ENCODE peak calls at places on chromosomes 1 and 21, in six cellular contexts. A is prostate gland, X is H1, W is transverse colon, D is K562, M is GM23338. O is an unnamed sample.

GRCh38 chr21:46127239-46128105 is 27.9 kb downstream of the FTCD start:
- DNase-seq in M (no peak), D (no peak), X (peak; percentile 38), W (no peak), A (no peak), O (no peak)

GRCh38 chr1:54996869-54997710 is 1.6 kb upstream of the BSND start:
- DNase-seq in D (peak; percentile 35), X (peak; percentile 71), A (no peak), M (peak; percentile 43), W (no peak), O (no peak)

GRCh38 chr1:168783424-168783823 is 54.4 kb upstream of the DPT start:
- DNase-seq in W (no peak), D (no peak), M (no peak), A (no peak), X (no peak), O (no peak)

GRCh38 chr1:235758931-235759330 is 107.8 kb downstream of the LYST start:
- DNase-seq in D (no peak), W (no peak), X (no peak), M (no peak), A (no peak), O (no peak)

GRCh38 chr1:243885806-243886205 is 35.8 kb upstream of the AKT3 start:
- DNase-seq in A (no peak), M (no peak), W (no peak), D (no peak), X (no peak), O (no peak)

GRCh38 chr1:110734146-110734680 is 59.5 kb upstream of the KCNA3 start:
- DNase-seq in A (no peak), W (no peak), D (no peak), M (no peak), X (no peak), O (no peak)

GRCh38 chr1:109788695-109789521 is 25.2 kb upstream of the EPS8L3 start:
- DNase-seq in W (peak; percentile 16), X (peak; percentile 56), D (peak; percentile 79), M (peak; percentile 72), A (no peak), O (no peak)

GRCh38 chr21:44592446-44593365 is at the start of gene KRTAP10-6:
- DNase-seq in A (no peak), M (peak; percentile 29), X (peak; percentile 47), W (no peak), D (no peak), O (peak; percentile 65)

GRCh38 chr21:20451051-20451450 is 547.2 kb upstream of the NCAM2 start:
- DNase-seq in A (no peak), W (no peak), X (no peak), D (no peak), M (no peak), O (no peak)

GRCh38 chr1:3548156-3548893 is 63.0 kb downstream of the MEGF6 start:
- DNase-seq in M (no peak), D (no peak), W (no peak), A (no peak), X (no peak), O (no peak)

GRCh38 chr1:181033799-181034391 is at the start of gene MR1:
- DNase-seq in W (no peak), D (peak; percentile 91), M (peak; percentile 61), A (peak; percentile 58), X (no peak), O (no peak)

GRCh38 chr21:42496839-42497202 is 797 bp upstream of the RSPH1 start:
- DNase-seq in M (peak; percentile 74), D (no peak), X (no peak), A (no peak), W (no peak), O (no peak)

GRCh38 chr21:42939581-42940413 is 14.4 kb upstream of the ERVH48-1 start:
- DNase-seq in M (no peak), A (peak; percentile 84), D (no peak), W (peak; percentile 73), X (no peak), O (no peak)

GRCh38 chr1:35927472-35927871 is 3.4 kb upstream of the AGO3 start:
- DNase-seq in W (no peak), M (no peak), A (no peak), X (no peak), D (no peak), O (no peak)

GRCh38 chr1:154745286-154745731 is 124.8 kb downstream of the KCNN3 start:
- DNase-seq in W (peak; percentile 31), M (no peak), D (no peak), X (no peak), A (no peak), O (no peak)

GRCh38 chr1:17741052-17741451 is 14.1 kb upstream of the ACTL8 start:
- DNase-seq in W (no peak), A (no peak), D (no peak), X (no peak), M (peak; percentile 63), O (no peak)

GRCh38 chr1:178727014-178727895 is 2.2 kb downstream of the RALGPS2 start:
- DNase-seq in X (no peak), W (no peak), A (no peak), D (no peak), M (no peak), O (no peak)

GRCh38 chr1:181479137-181479745 is 4.1 kb upstream of the CACNA1E start:
- DNase-seq in D (peak; percentile 70), W (peak; percentile 26), M (peak; percentile 79), A (peak; percentile 31), X (peak; percentile 53), O (no peak)

GRCh38 chr1:211648336-211648735 is 27.1 kb downstream of the NEK2 start:
- DNase-seq in M (no peak), W (peak; percentile 58), D (peak; percentile 34), A (no peak), X (no peak), O (peak; percentile 74)

GRCh38 chr1:222326004-222326709 is 221.7 kb downstream of the HHIPL2 start:
- DNase-seq in A (no peak), M (no peak), W (no peak), X (no peak), D (no peak), O (no peak)

GRCh38 chr1:51622455-51622913 is 5.6 kb downstream of the OSBPL9 start:
- DNase-seq in X (no peak), W (peak; percentile 32), D (peak; percentile 83), A (no peak), M (peak; percentile 33), O (peak; percentile 94)

GRCh38 chr1:172322219-172323061 is 98.0 kb upstream of the C1orf105 start:
- DNase-seq in D (no peak), X (no peak), W (no peak), A (no peak), M (peak; percentile 24), O (no peak)

GRCh38 chr1:88800382-88801051 is 90.8 kb downstream of the GTF2B start:
- DNase-seq in D (peak; percentile 46), X (peak; percentile 58), W (no peak), A (no peak), M (peak; percentile 60), O (no peak)

GRCh38 chr1:51924455-51924854 is 45.9 kb upstream of the NRDC start:
- DNase-seq in M (no peak), W (no peak), X (no peak), A (no peak), D (peak; percentile 24), O (no peak)

GRCh38 chr1:25505706-25506385 is 37.6 kb upstream of the LDLRAP1 start:
- DNase-seq in W (no peak), A (no peak), M (peak; percentile 45), X (no peak), D (no peak), O (no peak)

GRCh38 chr1:30757196-30757949 is at the start of gene LAPTM5:
- DNase-seq in X (no peak), D (no peak), A (no peak), M (no peak), W (peak; percentile 72), O (no peak)

GRCh38 chr1:32232558-32233304 is 10.5 kb downstream of the EIF3I start:
- DNase-seq in W (no peak), X (no peak), D (no peak), A (no peak), M (no peak), O (no peak)
- TF ChIP-seq POLR2AphosphoS5 in W (no peak), X (no peak), D (no peak), A (no peak), M (no peak), O (no peak)

DNA sequence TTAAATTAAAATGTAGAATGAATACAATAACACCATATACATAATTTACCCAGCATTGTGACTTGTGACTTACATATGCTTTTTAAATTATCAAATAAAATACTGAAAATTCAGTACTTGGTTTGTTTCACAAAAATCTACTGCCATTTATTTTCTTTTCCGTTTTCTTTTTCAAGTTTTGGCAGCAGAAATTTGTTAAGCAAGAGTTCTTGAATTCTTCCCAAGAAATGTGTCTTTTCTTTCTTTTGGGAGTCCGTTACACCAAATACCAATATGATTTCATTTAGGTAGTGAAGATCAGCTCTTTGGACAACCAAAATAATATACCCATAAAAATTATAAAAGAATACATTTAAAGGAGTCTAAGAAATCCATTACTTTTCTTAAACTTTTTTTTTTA is 513.1 kb upstream of the ADGRL2 start:
- DNase-seq in W (no peak), X (no peak), M (no peak), D (no peak), A (no peak), O (no peak)
- H3K4me3 ChIP-seq in W (no peak overlapping the region), X (no peak overlapping the region), M (no peak overlapping the region), D (no peak overlapping the region), A (no peak overlapping the region), O (no peak overlapping the region)

GRCh38 chr1:42423621-42424200 is 32.1 kb downstream of the ZMYND12 start:
- DNase-seq in M (no peak), W (no peak), X (no peak), A (no peak), D (no peak), O (no peak)

GRCh38 chr1:42420145-42420544 is 35.7 kb downstream of the ZMYND12 start:
- DNase-seq in A (no peak), D (no peak), M (no peak), X (no peak), W (no peak), O (no peak)

GRCh38 chr1:42424201-42424600 is 31.6 kb downstream of the ZMYND12 start:
- DNase-seq in A (no peak), X (no peak), W (no peak), M (no peak), D (no peak), O (no peak)

GRCh38 chr1:42420911-42421585 is 34.8 kb downstream of the ZMYND12 start:
- DNase-seq in W (peak; percentile 58), M (no peak), D (no peak), A (peak; percentile 59), X (no peak), O (no peak)

DNA sequence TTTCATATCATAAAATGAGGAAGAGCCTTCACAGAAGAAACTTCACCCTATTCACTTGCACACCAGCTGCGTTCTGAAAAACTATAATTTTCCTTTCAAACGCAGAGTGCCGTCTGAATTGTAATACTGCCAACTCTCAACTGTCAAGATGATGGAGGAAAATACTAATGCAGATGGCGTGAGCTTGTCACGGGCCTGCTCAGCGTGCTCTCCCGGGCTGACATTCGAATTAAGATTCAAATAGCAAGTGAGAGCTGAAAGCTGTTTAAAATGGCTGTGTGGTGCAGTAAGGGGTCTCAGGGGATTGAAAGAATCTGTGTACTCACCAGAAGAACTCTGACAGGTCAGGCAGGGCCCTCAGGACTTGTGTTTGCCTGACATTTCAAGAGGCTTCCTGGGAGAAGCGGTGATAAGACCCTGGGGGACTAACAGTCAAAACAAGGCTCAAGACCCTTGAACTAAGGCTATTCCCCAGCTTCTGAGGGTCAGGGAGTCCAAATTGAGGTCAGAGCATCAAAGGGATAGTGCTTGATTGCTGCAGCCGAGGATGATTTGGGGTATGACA is 33.1 kb downstream of the ZMYND12 start:
- DNase-seq in W (no peak), X (no peak), D (no peak), M (no peak), A (no peak), O (no peak)
- TF ChIP-seq POLR2AphosphoS5 in W (no peak), X (no peak), D (no peak), M (no peak), A (no peak), O (no peak)

GRCh38 chr1:167400359-167400953 is 117.9 kb downstream of the CD247 start:
- DNase-seq in M (no peak), D (no peak), W (no peak), A (no peak), X (no peak), O (no peak)
- H3K4me3 ChIP-seq in M (no peak overlapping the region), D (no peak overlapping the region), W (no peak overlapping the region), A (no peak overlapping the region), X (no peak overlapping the region), O (no peak overlapping the region)